ENCODE peak calls at places on chromosome 16, in five cellular contexts. F is AG10803, K is AG04450, A is Peyer's patch, W is right atrium auricular region. P is an unnamed sample.

GRCh38 chr16:79776243-79776884 is 175.8 kb upstream of the MAF start:
- DNase-seq in F (peak), K (no peak), A (no peak), W (no peak), P (no peak)

GRCh38 chr16:29789775-29790182 is 772 bp upstream of the KIF22 start:
- DNase-seq in F (no peak), K (no peak), A (no peak), W (no peak), P (no peak)

GRCh38 chr16:64865037-64865696 is 256.7 kb downstream of the CDH11 start:
- DNase-seq in F (no peak), K (no peak), A (no peak), W (no peak), P (no peak)

GRCh38 chr16:49533436-49533835 is 159.8 kb downstream of the C16orf78 start:
- DNase-seq in F (no peak), K (no peak), A (no peak), W (no peak), P (no peak)

GRCh38 chr16:62711797-62712196 is 675.6 kb upstream of the CDH8 start:
- DNase-seq in F (no peak), K (no peak), A (no peak), W (no peak), P (no peak)

GRCh38 chr16:11497851-11498289 is 88.8 kb downstream of the LITAF start:
- DNase-seq in F (peak), K (no peak), A (no peak), W (peak), P (no peak)

GRCh38 chr16:29806096-29806579 is at the start of gene MAZ:
- DNase-seq in F (no peak), K (peak), A (peak), W (no peak), P (no peak)

GRCh38 chr16:15457958-15458357 is 23.6 kb downstream of the BMERB1 start:
- DNase-seq in F (no peak), K (no peak), A (no peak), W (peak), P (no peak)

GRCh38 chr16:65068151-65068740 is 53.6 kb downstream of the CDH11 start:
- DNase-seq in F (peak), K (no peak), A (no peak), W (no peak), P (no peak)

GRCh38 chr16:74480150-74481029 is 59.1 kb upstream of the CLEC18B start:
- DNase-seq in F (peak), K (no peak), A (peak), W (no peak), P (no peak)

GRCh38 chr16:47777191-47777590 is 316.1 kb downstream of the PHKB start:
- DNase-seq in F (peak), K (no peak), A (no peak), W (no peak), P (no peak)

GRCh38 chr16:1832831-1833454 is 5.9 kb downstream of the FAHD1 start:
- DNase-seq in F (no peak), K (no peak), A (no peak), W (no peak), P (no peak)

GRCh38 chr16:23257682-23258081 is 44.4 kb upstream of the SCNN1B start:
- DNase-seq in F (no peak), K (no peak), A (no peak), W (no peak), P (no peak)

GRCh38 chr16:2205967-2206313 is 686 bp downstream of the MLST8 start:
- DNase-seq in F (no peak), K (no peak), A (no peak), W (no peak), P (peak)

GRCh38 chr16:31480851-31481250 is 2.1 kb upstream of the SLC5A2 start:
- DNase-seq in F (no peak), K (no peak), A (peak), W (no peak), P (no peak)

GRCh38 chr16:14004719-14005315 is 66.3 kb upstream of the MRTFB start:
- DNase-seq in F (no peak), K (no peak), A (no peak), W (no peak), P (no peak)

GRCh38 chr16:19765860-19766553 is 47.9 kb downstream of the IQCK start:
- DNase-seq in F (no peak), K (no peak), A (peak), W (no peak), P (no peak)

GRCh38 chr16:54928421-54929089 is 2.1 kb upstream of the IRX5 start:
- DNase-seq in F (peak), K (no peak), A (no peak), W (no peak), P (no peak)

GRCh38 chr16:59249049-59249448 is 514.9 kb upstream of the GOT2 start:
- DNase-seq in F (no peak), K (no peak), A (no peak), W (no peak), P (no peak)

GRCh38 chr16:11779074-11779473 is 18.0 kb downstream of the ZC3H7A start:
- DNase-seq in F (no peak), K (no peak), A (no peak), W (no peak), P (no peak)

GRCh38 chr16:80899804-80900592 is 95.6 kb upstream of the CDYL2 start:
- DNase-seq in F (peak), K (peak), A (peak), W (peak), P (no peak)

GRCh38 chr16:129075-129474 is 9.4 kb downstream of the NPRL3 start:
- DNase-seq in F (no peak), K (no peak), A (no peak), W (no peak), P (no peak)

GRCh38 chr16:78227855-78228254 is 128.4 kb downstream of the WWOX start:
- DNase-seq in F (no peak), K (no peak), A (no peak), W (no peak), P (no peak)

GRCh38 chr16:3612510-3613466 is 1.4 kb upstream of the SLX4 start:
- DNase-seq in F (no peak), K (no peak), A (peak), W (no peak), P (no peak)

GRCh38 chr16:48637039-48637438 is 27.1 kb upstream of the N4BP1 start:
- DNase-seq in F (no peak), K (no peak), A (no peak), W (no peak), P (peak)

GRCh38 chr16:83882118-83882879 is 16.6 kb upstream of the MLYCD start:
- DNase-seq in F (no peak), K (no peak), A (no peak), W (peak), P (no peak)

GRCh38 chr16:5735444-5735843 is 637.8 kb upstream of the EEF2KMT start:
- DNase-seq in F (no peak), K (no peak), A (no peak), W (no peak), P (no peak)

GRCh38 chr16:1007284-1007850 is 25.8 kb downstream of the SOX8 start:
- DNase-seq in F (no peak), K (no peak), A (no peak), W (no peak), P (no peak)

GRCh38 chr16:74100405-74101316 is 196.0 kb upstream of the PSMD7 start:
- DNase-seq in F (no peak), K (no peak), A (no peak), W (no peak), P (no peak)

GRCh38 chr16:26301516-26301915 is 609.8 kb downstream of the HS3ST4 start:
- DNase-seq in F (no peak), K (no peak), A (no peak), W (no peak), P (no peak)

GRCh38 chr16:7518158-7518557 is 185.5 kb downstream of the RBFOX1 start:
- DNase-seq in F (no peak), K (no peak), A (no peak), W (no peak), P (no peak)

GRCh38 chr16:24002619-24003018 is 166.8 kb downstream of the PRKCB start:
- DNase-seq in F (no peak), K (no peak), A (no peak), W (no peak), P (no peak)

GRCh38 chr16:54284319-54284930 is 2.2 kb downstream of the IRX3 start:
- DNase-seq in F (peak), K (no peak), A (peak), W (no peak), P (no peak)

GRCh38 chr16:23052908-23053580 is 96.2 kb downstream of the USP31 start:
- DNase-seq in F (no peak), K (no peak), A (no peak), W (no peak), P (no peak)

GRCh38 chr16:10868089-10868488 is 8.9 kb upstream of the CIITA start:
- DNase-seq in F (no peak), K (no peak), A (no peak), W (no peak), P (no peak)

GRCh38 chr16:81353895-81354294 is 39.1 kb downstream of the GAN start:
- DNase-seq in F (no peak), K (no peak), A (no peak), W (no peak), P (no peak)

GRCh38 chr16:84308120-84308519 is 13.4 kb downstream of the WFDC1 start:
- DNase-seq in F (peak), K (peak), A (peak), W (no peak), P (no peak)

GRCh38 chr16:89067677-89068076 is 26.0 kb upstream of the ACSF3 start:
- DNase-seq in F (no peak), K (no peak), A (peak), W (no peak), P (no peak)

GRCh38 chr16:27332105-27332504 is 18.3 kb downstream of the IL4R start:
- DNase-seq in F (no peak), K (no peak), A (no peak), W (no peak), P (no peak)

GRCh38 chr16:27328937-27329336 is 15.2 kb downstream of the IL4R start:
- DNase-seq in F (no peak), K (no peak), A (no peak), W (no peak), P (no peak)

GRCh38 chr16:27327586-27327915 is 13.8 kb downstream of the IL4R start:
- DNase-seq in F (no peak), K (no peak), A (no peak), W (no peak), P (no peak)

GRCh38 chr16:27333104-27333503 is 19.3 kb downstream of the IL4R start:
- DNase-seq in F (no peak), K (no peak), A (no peak), W (no peak), P (no peak)

GRCh38 chr16:27330542-27330941 is 16.8 kb downstream of the IL4R start:
- DNase-seq in F (peak), K (peak), A (peak), W (peak), P (no peak)
- TF ChIP-seq CTCF in F (no peak), K (no peak), A (no peak), W (no peak), P (no peak)

DNA sequence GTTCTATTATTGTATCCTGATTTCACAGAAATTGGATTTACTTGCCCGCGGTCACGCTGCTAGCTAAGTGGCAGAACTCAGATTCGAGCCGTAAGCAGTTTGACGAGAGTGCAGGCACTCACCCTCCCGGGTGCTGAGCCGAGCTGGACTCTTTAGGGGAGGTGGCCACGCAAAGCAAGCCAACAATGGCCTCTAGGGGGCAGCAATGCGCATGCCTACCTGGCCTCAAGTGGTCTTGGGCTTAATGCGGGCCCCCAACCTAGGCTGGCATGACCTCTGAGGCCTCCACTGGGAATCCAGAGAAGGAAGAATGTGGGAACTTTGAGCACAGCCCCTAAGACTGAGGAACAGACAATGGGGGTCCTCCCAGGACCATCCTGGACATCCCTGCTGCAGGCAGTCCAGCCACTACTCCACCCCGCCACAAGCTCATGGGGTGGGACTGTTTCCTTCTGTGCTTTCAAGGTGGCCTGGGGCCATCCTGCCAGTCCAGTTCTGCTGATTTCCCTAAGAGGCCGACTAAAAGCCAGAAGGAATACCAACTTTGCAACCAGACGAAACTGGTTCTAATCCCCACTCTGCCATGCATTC is 276.5 kb downstream of the XYLT1 start:
- DNase-seq in F (peak), K (no peak), A (peak), W (no peak), P (no peak)
- TF ChIP-seq CTCF in F (peak), K (peak), A (peak), W (peak), P (peak)

GRCh38 chr16:67562918-67563707 is 787 bp downstream of the CTCF start:
- DNase-seq in F (peak), K (no peak), A (peak), W (no peak), P (peak)
- TF ChIP-seq CTCF in F (no peak), K (peak), A (peak), W (peak), P (peak)

GRCh38 chr16:69726313-69727060 is at the start of gene NQO1:
- DNase-seq in F (peak), K (peak), A (peak), W (peak), P (peak)

GRCh38 chr16:69727916-69728270 is 1.5 kb upstream of the NQO1 start:
- DNase-seq in F (no peak), K (no peak), A (peak), W (no peak), P (no peak)

GRCh38 chr16:69724414-69724873 is 1.9 kb downstream of the NQO1 start:
- DNase-seq in F (no peak), K (no peak), A (peak), W (no peak), P (no peak)

GRCh38 chr16:69724981-69725479 is 1.3 kb downstream of the NQO1 start:
- DNase-seq in F (no peak), K (no peak), A (peak), W (no peak), P (no peak)

DNA sequence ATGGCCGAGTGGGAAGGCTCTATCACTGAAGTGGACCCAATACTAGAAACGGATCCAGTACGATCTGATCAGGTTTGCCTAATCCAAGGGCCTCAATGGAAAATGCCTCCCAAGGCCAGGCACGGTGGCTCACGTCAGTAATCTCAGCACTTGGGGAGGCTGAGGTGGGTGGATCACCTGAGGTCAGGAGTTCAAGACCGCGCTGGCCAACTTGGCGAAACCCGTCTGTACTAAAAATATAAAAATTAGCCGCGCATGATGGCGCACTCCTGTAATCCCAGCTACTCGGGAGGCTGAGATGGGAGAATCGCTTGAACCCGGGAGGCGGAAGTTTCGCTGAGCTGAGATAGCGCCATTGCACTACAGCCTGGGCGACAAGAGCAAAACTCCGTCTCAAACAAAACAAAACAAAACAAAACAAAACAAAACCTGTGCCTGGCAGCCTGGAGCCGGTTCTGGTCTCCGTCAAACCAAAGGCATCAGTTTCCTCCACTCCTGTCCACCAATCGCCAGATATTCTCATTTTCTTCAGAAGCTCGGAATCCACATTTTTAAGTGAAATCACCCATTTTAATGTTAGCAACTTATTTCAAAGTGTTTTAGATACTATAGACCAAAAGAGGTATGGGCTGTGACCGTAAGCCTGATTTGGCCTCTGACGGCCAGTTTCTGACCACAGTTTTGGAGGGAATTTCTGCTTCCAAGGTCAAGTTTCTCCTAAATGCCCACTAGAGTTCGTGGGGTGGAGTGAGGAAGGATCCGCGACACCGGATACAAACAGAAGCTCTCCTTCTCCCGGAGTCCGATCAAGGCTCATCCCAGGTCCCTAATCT is 664 bp downstream of the NQO1 start:
- DNase-seq in F (no peak), K (no peak), A (peak), W (no peak), P (no peak)
- TF ChIP-seq CTCF in F (no peak), K (no peak), A (no peak), W (no peak), P (no peak)

GRCh38 chr16:85978976-85979375 is 80.0 kb downstream of the IRF8 start:
- DNase-seq in F (no peak), K (no peak), A (no peak), W (no peak), P (no peak)

GRCh38 chr16:85978291-85978775 is 79.4 kb downstream of the IRF8 start:
- DNase-seq in F (no peak), K (no peak), A (no peak), W (no peak), P (no peak)

GRCh38 chr16:85980686-85981085 is 81.7 kb downstream of the IRF8 start:
- DNase-seq in F (no peak), K (no peak), A (no peak), W (no peak), P (no peak)

GRCh38 chr16:85981826-85982562 is 83.0 kb downstream of the IRF8 start:
- DNase-seq in F (no peak), K (no peak), A (no peak), W (no peak), P (no peak)

GRCh38 chr16:85979605-85980004 is 80.6 kb downstream of the IRF8 start:
- DNase-seq in F (no peak), K (no peak), A (peak), W (no peak), P (no peak)
- TF ChIP-seq CTCF in F (no peak), K (no peak), A (peak), W (no peak), P (no peak)

DNA sequence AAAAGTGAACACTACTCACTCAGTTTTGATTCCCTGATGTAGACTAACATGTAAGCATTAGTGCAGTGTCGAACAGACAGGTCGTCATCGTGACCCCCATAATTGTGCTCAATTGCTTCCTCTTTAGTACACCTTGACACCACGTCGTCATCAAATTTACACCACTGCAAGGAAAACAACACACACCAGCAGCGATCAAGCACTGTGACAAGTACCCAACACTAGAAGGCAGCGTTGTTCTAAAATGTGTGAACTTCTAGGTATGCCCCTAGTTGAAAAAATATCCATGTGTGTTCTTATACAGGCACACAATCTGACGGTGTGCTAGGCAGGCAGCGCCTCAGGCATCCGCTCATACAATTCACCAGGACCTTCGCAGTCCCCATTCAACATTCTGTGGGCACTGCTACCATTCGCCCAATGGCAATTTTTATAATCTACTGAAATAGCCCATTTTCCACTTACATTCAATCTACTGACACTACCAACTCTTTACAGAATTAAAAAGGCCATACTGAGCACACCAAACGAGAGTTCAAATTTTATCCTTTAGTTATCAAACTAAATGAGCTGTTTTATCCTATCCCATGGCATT is 23.1 kb downstream of the LITAFD start:
- DNase-seq in F (peak), K (no peak), A (no peak), W (no peak), P (no peak)
- TF ChIP-seq CTCF in F (peak), K (peak), A (peak), W (peak), P (peak)

DNA sequence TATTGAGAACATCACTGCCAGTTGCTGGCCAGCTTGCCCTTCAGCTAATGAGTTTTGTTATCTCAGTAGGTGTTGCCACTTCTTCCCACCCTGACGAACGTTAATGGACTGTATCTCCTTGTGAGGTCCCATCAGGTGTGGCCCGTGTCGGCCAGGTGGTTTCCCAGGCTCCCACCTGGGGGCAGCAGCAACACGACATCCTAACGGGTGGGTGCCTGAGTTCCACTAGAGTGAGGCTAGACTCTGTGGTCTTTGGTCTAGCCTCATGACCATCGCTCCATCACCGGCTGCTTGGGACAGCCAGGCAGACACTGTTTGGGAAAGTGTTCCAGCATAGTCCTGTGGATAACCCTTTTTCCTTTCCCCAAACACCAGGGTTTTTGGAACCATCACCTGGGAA is 45.6 kb upstream of the LCMT1 start:
- DNase-seq in F (no peak), K (no peak), A (peak), W (no peak), P (no peak)
- TF ChIP-seq CTCF in F (no peak), K (no peak), A (no peak), W (no peak), P (no peak)

DNA sequence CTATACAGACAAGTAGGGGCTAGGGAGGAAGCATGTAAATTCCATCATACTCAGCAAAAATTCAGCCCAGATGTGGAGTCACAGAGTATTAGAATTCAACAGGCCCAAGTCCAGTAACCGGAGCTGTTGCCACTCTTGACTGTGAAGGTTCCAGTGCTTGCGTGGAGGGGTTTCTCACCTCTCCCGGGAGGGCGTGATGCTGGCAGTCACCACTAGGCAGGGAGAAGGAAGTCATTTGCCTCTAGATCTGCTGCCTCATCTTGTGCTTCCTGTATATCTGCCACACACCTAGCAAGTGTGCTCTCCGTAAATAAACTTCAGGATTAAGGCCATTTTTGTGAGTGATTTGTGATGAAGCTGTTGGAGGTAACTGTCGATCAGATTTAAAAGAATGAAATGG is 1.0 kb upstream of the CKLF start:
- DNase-seq in F (peak), K (no peak), A (peak), W (no peak), P (no peak)
- TF ChIP-seq CTCF in F (peak), K (peak), A (peak), W (no peak), P (no peak)

P was measured in osteocyte.